ENCODE peak calls at places on chromosome 19, in four cellular contexts. One of them, this sample, is unnamed.

GRCh38 chr19:27759896-27760295 is 1453.1 kb downstream of the UQCRFS1 start:
- DNase-seq in IMR-90: no peak
- DNase-seq in fibroblast of lung: no peak
- DNase-seq in mammary epithelial cell: no peak
- DNase-seq in this sample: no peak

GRCh38 chr19:4597975-4598671 is 38.6 kb upstream of the SEMA6B start:
- DNase-seq in IMR-90: no peak
- DNase-seq in fibroblast of lung: no peak
- DNase-seq in mammary epithelial cell: no peak
- DNase-seq in this sample: peak; percentile 46

GRCh38 chr19:10228393-10228792 is 2.7 kb downstream of the S1PR2 start:
- DNase-seq in IMR-90: no peak
- DNase-seq in fibroblast of lung: no peak
- DNase-seq in mammary epithelial cell: no peak
- DNase-seq in this sample: no peak

GRCh38 chr19:38024991-38025716 is 118.1 kb downstream of the SIPA1L3 start:
- DNase-seq in IMR-90: no peak
- DNase-seq in fibroblast of lung: no peak
- DNase-seq in mammary epithelial cell: no peak
- DNase-seq in this sample: no peak

GRCh38 chr19:5217171-5217570 is 123.4 kb downstream of the PTPRS start:
- DNase-seq in IMR-90: no peak
- DNase-seq in fibroblast of lung: no peak
- DNase-seq in mammary epithelial cell: no peak
- DNase-seq in this sample: no peak

GRCh38 chr19:49390978-49391304 is 2.9 kb downstream of the KASH5 start:
- DNase-seq in IMR-90: no peak
- DNase-seq in fibroblast of lung: no peak
- DNase-seq in mammary epithelial cell: no peak
- DNase-seq in this sample: no peak

GRCh38 chr19:6668696-6669095 is 1.3 kb downstream of the TNFSF14 start:
- DNase-seq in IMR-90: no peak
- DNase-seq in fibroblast of lung: no peak
- DNase-seq in mammary epithelial cell: no peak
- DNase-seq in this sample: no peak

GRCh38 chr19:6235031-6235951 is 44.5 kb downstream of the MLLT1 start:
- DNase-seq in IMR-90: no peak
- DNase-seq in fibroblast of lung: no peak
- DNase-seq in mammary epithelial cell: no peak
- DNase-seq in this sample: no peak

GRCh38 chr19:45781282-45782161 is 768 bp downstream of the DMPK start:
- DNase-seq in IMR-90: no peak
- DNase-seq in fibroblast of lung: no peak
- DNase-seq in mammary epithelial cell: peak; percentile 66
- DNase-seq in this sample: peak; percentile 61

GRCh38 chr19:5681446-5682292 is 842 bp downstream of the HSD11B1L start:
- DNase-seq in IMR-90: no peak
- DNase-seq in fibroblast of lung: no peak
- DNase-seq in mammary epithelial cell: no peak
- DNase-seq in this sample: no peak

GRCh38 chr19:17117250-17117789 is 41.7 kb downstream of the MYO9B start:
- DNase-seq in IMR-90: no peak
- DNase-seq in fibroblast of lung: no peak
- DNase-seq in mammary epithelial cell: no peak
- DNase-seq in this sample: peak; percentile 28

GRCh38 chr19:10712754-10713153 is 5.1 kb upstream of the DNM2 start:
- DNase-seq in IMR-90: no peak
- DNase-seq in fibroblast of lung: no peak
- DNase-seq in mammary epithelial cell: no peak
- DNase-seq in this sample: no peak

GRCh38 chr19:14979498-14980255 is at the start of gene SLC1A6:
- DNase-seq in IMR-90: no peak
- DNase-seq in fibroblast of lung: no peak
- DNase-seq in mammary epithelial cell: peak; percentile 21
- DNase-seq in this sample: peak; percentile 3

GRCh38 chr19:4256563-4256962 is 9.7 kb downstream of the YJU2 start:
- DNase-seq in IMR-90: no peak
- DNase-seq in fibroblast of lung: no peak
- DNase-seq in mammary epithelial cell: no peak
- DNase-seq in this sample: no peak

GRCh38 chr19:16447015-16447384 is 24.8 kb downstream of the EPS15L1 start:
- DNase-seq in IMR-90: peak; percentile 91
- DNase-seq in fibroblast of lung: peak; percentile 87
- DNase-seq in mammary epithelial cell: peak; percentile 70
- DNase-seq in this sample: peak; percentile 93

GRCh38 chr19:39411006-39411831 is 1.2 kb upstream of the PLEKHG2 start:
- DNase-seq in IMR-90: peak; percentile 68
- DNase-seq in fibroblast of lung: peak; percentile 36
- DNase-seq in mammary epithelial cell: peak; percentile 53
- DNase-seq in this sample: peak; percentile 73

GRCh38 chr19:39327990-39328705 is 7.5 kb upstream of the LRFN1 start:
- DNase-seq in IMR-90: peak; percentile 53
- DNase-seq in fibroblast of lung: peak; percentile 36
- DNase-seq in mammary epithelial cell: peak; percentile 47
- DNase-seq in this sample: peak; percentile 83

GRCh38 chr19:45553464-45553863 is 31.1 kb downstream of the OPA3 start:
- DNase-seq in IMR-90: no peak
- DNase-seq in fibroblast of lung: no peak
- DNase-seq in mammary epithelial cell: no peak
- DNase-seq in this sample: no peak

GRCh38 chr19:18149596-18149975 is 3.4 kb upstream of the PIK3R2 start:
- DNase-seq in IMR-90: no peak
- DNase-seq in fibroblast of lung: no peak
- DNase-seq in mammary epithelial cell: no peak
- DNase-seq in this sample: no peak

GRCh38 chr19:10858204-10858828 is 10.1 kb downstream of the C19orf38 start:
- DNase-seq in IMR-90: no peak
- DNase-seq in fibroblast of lung: no peak
- DNase-seq in mammary epithelial cell: no peak
- DNase-seq in this sample: peak; percentile 50

GRCh38 chr19:4870025-4870700 is 2.7 kb upstream of the PLIN3 start:
- DNase-seq in IMR-90: peak; percentile 92
- DNase-seq in fibroblast of lung: peak; percentile 91
- DNase-seq in mammary epithelial cell: peak; percentile 90
- DNase-seq in this sample: peak; percentile 97

GRCh38 chr19:14686411-14686810 is 3.4 kb upstream of the ZNF333 start:
- DNase-seq in IMR-90: peak; percentile 9
- DNase-seq in fibroblast of lung: no peak
- DNase-seq in mammary epithelial cell: peak; percentile 5
- DNase-seq in this sample: peak; percentile 44

GRCh38 chr19:55454787-55455243 is 6.6 kb downstream of the ISOC2 start:
- DNase-seq in IMR-90: peak; percentile 22
- DNase-seq in fibroblast of lung: no peak
- DNase-seq in mammary epithelial cell: peak; percentile 27
- DNase-seq in this sample: peak; percentile 70

GRCh38 chr19:47124937-47125668 is 5.5 kb upstream of the SAE1 start:
- DNase-seq in IMR-90: peak; percentile 78
- DNase-seq in fibroblast of lung: peak; percentile 69
- DNase-seq in mammary epithelial cell: peak; percentile 55
- DNase-seq in this sample: peak; percentile 81

GRCh38 chr19:32359581-32359980 is 14.2 kb downstream of the ZNF507 start:
- DNase-seq in IMR-90: no peak
- DNase-seq in fibroblast of lung: no peak
- DNase-seq in mammary epithelial cell: no peak
- DNase-seq in this sample: no peak

GRCh38 chr19:52453324-52454094 is at the start of gene ZNF578:
- DNase-seq in IMR-90: peak; percentile 84
- DNase-seq in fibroblast of lung: peak; percentile 90
- DNase-seq in mammary epithelial cell: peak; percentile 69
- DNase-seq in this sample: peak; percentile 89

GRCh38 chr19:3304871-3305423 is 61.4 kb upstream of the NFIC start:
- DNase-seq in IMR-90: peak; percentile 41
- DNase-seq in fibroblast of lung: peak; percentile 31
- DNase-seq in mammary epithelial cell: peak; percentile 41
- DNase-seq in this sample: peak; percentile 75

GRCh38 chr19:38799104-38799503 is 10.1 kb downstream of the LGALS7B start:
- DNase-seq in IMR-90: peak; percentile 42
- DNase-seq in fibroblast of lung: no peak
- DNase-seq in mammary epithelial cell: no peak
- DNase-seq in this sample: no peak

GRCh38 chr19:55495646-55496349 is 7.6 kb downstream of the SSC5D start:
- DNase-seq in IMR-90: no peak
- DNase-seq in fibroblast of lung: no peak
- DNase-seq in mammary epithelial cell: no peak
- DNase-seq in this sample: no peak

GRCh38 chr19:16327911-16328823 is 3.5 kb downstream of the KLF2 start:
- DNase-seq in IMR-90: peak; percentile 86
- DNase-seq in fibroblast of lung: peak; percentile 41
- DNase-seq in mammary epithelial cell: no peak
- DNase-seq in this sample: peak; percentile 93

GRCh38 chr19:57830071-57830602 is at the start of gene ZNF587B:
- DNase-seq in IMR-90: peak; percentile 74
- DNase-seq in fibroblast of lung: peak; percentile 57
- DNase-seq in mammary epithelial cell: peak; percentile 42
- DNase-seq in this sample: peak; percentile 64

GRCh38 chr19:17292301-17293074 is 10.7 kb downstream of the ABHD8 start:
- DNase-seq in IMR-90: peak; percentile 82
- DNase-seq in fibroblast of lung: peak; percentile 79
- DNase-seq in mammary epithelial cell: peak; percentile 87
- DNase-seq in this sample: peak; percentile 92

GRCh38 chr19:41352609-41353465 is 885 bp downstream of the TGFB1 start:
- DNase-seq in IMR-90: peak; percentile 44
- DNase-seq in fibroblast of lung: peak; percentile 44
- DNase-seq in mammary epithelial cell: peak; percentile 58
- DNase-seq in this sample: peak; percentile 70

GRCh38 chr19:41352279-41352608 is 1.5 kb downstream of the TGFB1 start:
- DNase-seq in IMR-90: no peak
- DNase-seq in fibroblast of lung: no peak
- DNase-seq in mammary epithelial cell: no peak
- DNase-seq in this sample: no peak

GRCh38 chr19:41350735-41351338 is 2.9 kb downstream of the TGFB1 start:
- DNase-seq in IMR-90: peak; percentile 21
- DNase-seq in fibroblast of lung: peak; percentile 17
- DNase-seq in mammary epithelial cell: no peak
- DNase-seq in this sample: peak; percentile 53

GRCh38 chr19:41353466-41354342 is at the start of gene TGFB1:
- DNase-seq in IMR-90: peak; percentile 87
- DNase-seq in fibroblast of lung: peak; percentile 85
- DNase-seq in mammary epithelial cell: peak; percentile 74
- DNase-seq in this sample: peak; percentile 94

DNA sequence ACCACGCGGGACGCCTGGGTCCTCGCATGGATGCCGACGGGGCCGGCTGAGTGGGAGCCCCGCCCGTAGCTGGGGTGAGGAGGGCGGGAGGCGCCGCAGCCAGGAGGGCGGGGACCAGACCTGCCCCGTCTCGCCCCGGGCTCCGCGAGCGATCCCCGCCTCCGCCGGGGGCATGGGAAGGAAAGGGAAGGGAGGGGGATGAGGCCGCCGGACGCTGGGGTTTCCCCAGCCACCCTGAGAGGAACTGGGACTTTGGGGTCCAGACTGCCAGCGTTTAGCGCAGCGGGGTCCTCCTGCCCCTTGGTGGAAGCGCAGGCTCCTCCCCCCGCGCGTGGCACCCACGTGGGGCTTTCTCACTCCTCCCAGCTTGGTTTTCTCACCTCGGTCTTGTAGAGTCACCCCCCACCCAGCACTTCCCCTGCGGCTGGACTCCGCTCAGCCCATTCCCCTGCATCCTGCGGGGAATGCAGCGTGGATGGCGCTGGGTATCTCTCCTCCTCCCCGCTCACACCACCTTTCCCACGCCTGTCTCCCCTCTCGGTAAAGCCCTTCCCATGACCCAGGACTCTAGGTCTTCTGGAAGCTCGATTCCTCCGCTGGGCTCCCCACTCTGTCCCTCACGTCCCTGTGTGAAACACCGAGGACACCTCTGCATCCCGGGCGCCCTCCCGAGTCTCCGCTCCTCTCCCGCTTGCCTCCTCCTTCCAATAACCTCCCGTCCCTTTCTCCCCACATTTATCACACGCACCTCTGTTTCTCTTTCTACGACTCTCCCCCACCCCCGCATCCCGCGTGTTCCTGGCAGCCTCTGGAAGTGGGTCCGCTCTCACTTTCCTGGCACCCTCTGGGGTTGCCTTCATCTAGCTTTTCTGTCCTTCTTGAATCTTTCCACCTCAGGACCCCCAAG is 2.1 kb downstream of the TGFB1 start:
- DNase-seq in IMR-90: peak; percentile 42
- DNase-seq in fibroblast of lung: peak; percentile 64
- DNase-seq in mammary epithelial cell: peak; percentile 72
- DNase-seq in this sample: peak; percentile 84
- H2AFZ ChIP-seq in IMR-90: peak overlapping the region; percentile 91
- H2AFZ ChIP-seq in fibroblast of lung: peak overlapping the region; percentile 26
- H2AFZ ChIP-seq in mammary epithelial cell: peak overlapping the region; percentile 77
- H2AFZ ChIP-seq in this sample: peak overlapping the region; percentile 39

GRCh38 chr19:29492761-29493160 is 33.0 kb upstream of the VSTM2B start:
- DNase-seq in IMR-90: peak; percentile 1
- DNase-seq in fibroblast of lung: no peak
- DNase-seq in mammary epithelial cell: no peak
- DNase-seq in this sample: no peak

GRCh38 chr19:29491491-29491890 is 34.3 kb upstream of the VSTM2B start:
- DNase-seq in IMR-90: no peak
- DNase-seq in fibroblast of lung: no peak
- DNase-seq in mammary epithelial cell: no peak
- DNase-seq in this sample: no peak

GRCh38 chr19:29489182-29489951 is 36.4 kb upstream of the VSTM2B start:
- DNase-seq in IMR-90: no peak
- DNase-seq in fibroblast of lung: no peak
- DNase-seq in mammary epithelial cell: no peak
- DNase-seq in this sample: no peak

GRCh38 chr19:29495091-29495490 is 30.7 kb upstream of the VSTM2B start:
- DNase-seq in IMR-90: no peak
- DNase-seq in fibroblast of lung: no peak
- DNase-seq in mammary epithelial cell: no peak
- DNase-seq in this sample: no peak

GRCh38 chr19:29491995-29492577 is 33.7 kb upstream of the VSTM2B start:
- DNase-seq in IMR-90: no peak
- DNase-seq in fibroblast of lung: no peak
- DNase-seq in mammary epithelial cell: no peak
- DNase-seq in this sample: no peak
- H3K27ac ChIP-seq in IMR-90: no peak overlapping the region
- H3K27ac ChIP-seq in fibroblast of lung: no peak overlapping the region
- H3K27ac ChIP-seq in mammary epithelial cell: no peak overlapping the region
- H3K27ac ChIP-seq in this sample: no peak overlapping the region

GRCh38 chr19:43807651-43808050 is 5.4 kb upstream of the LYPD5 start:
- DNase-seq in IMR-90: no peak
- DNase-seq in fibroblast of lung: no peak
- DNase-seq in mammary epithelial cell: no peak
- DNase-seq in this sample: no peak
- H2AFZ ChIP-seq in IMR-90: no peak overlapping the region
- H2AFZ ChIP-seq in fibroblast of lung: no peak overlapping the region
- H2AFZ ChIP-seq in mammary epithelial cell: no peak overlapping the region
- H2AFZ ChIP-seq in this sample: no peak overlapping the region

GRCh38 chr19:21765151-21765550 is 2.2 kb downstream of the ZNF100 start:
- DNase-seq in IMR-90: no peak
- DNase-seq in fibroblast of lung: peak; percentile 1
- DNase-seq in mammary epithelial cell: peak; percentile 41
- DNase-seq in this sample: peak; percentile 11
- H3K27ac ChIP-seq in IMR-90: no peak overlapping the region
- H3K27ac ChIP-seq in fibroblast of lung: no peak overlapping the region
- H3K27ac ChIP-seq in mammary epithelial cell: no peak overlapping the region
- H3K27ac ChIP-seq in this sample: no peak overlapping the region

This sample was measured in GM23248.